ENCODE peak calls at places on chromosome 4, in six cellular contexts. G, B, I, E, T and W are unnamed samples.

GRCh38 chr4:73753215-73753614 is 12.8 kb downstream of the CXCL8 start:
- DNase-seq in G (no peak), B (no peak), I (no peak), E (no peak), T (no peak), W (no peak)

GRCh38 chr4:26520728-26521442 is 30.6 kb upstream of the CCKAR start:
- DNase-seq in G (no peak), B (no peak), I (no peak), E (no peak), T (no peak), W (no peak)

GRCh38 chr4:26061248-26061986 is 147.4 kb downstream of the SMIM20 start:
- DNase-seq in G (peak; percentile 83), B (no peak), I (no peak), E (peak; percentile 6), T (peak; percentile 52), W (peak; percentile 15)

GRCh38 chr4:100340534-100341364 is 150.5 kb upstream of the DDIT4L start:
- DNase-seq in G (no peak), B (no peak), I (no peak), E (no peak), T (no peak), W (no peak)

GRCh38 chr4:113588895-113589668 is 172.5 kb downstream of the CAMK2D start:
- DNase-seq in G (peak; percentile 34), B (no peak), I (no peak), E (no peak), T (no peak), W (no peak)

GRCh38 chr4:138555584-138555983 is 313.4 kb upstream of the SLC7A11 start:
- DNase-seq in G (peak; percentile 72), B (no peak), I (no peak), E (peak; percentile 45), T (no peak), W (peak; percentile 52)

GRCh38 chr4:2287594-2287915 is 25.6 kb upstream of the MXD4 start:
- DNase-seq in G (no peak), B (no peak), I (no peak), E (no peak), T (no peak), W (no peak)

GRCh38 chr4:169484485-169484884 is 127.9 kb downstream of the NEK1 start:
- DNase-seq in G (no peak), B (no peak), I (no peak), E (no peak), T (no peak), W (no peak)

GRCh38 chr4:8146158-8146557 is 12.5 kb downstream of the ABLIM2 start:
- DNase-seq in G (no peak), B (no peak), I (no peak), E (no peak), T (no peak), W (no peak)

GRCh38 chr4:40524642-40525041 is 105.0 kb downstream of the RBM47 start:
- DNase-seq in G (no peak), B (no peak), I (no peak), E (no peak), T (no peak), W (no peak)

GRCh38 chr4:64158648-64159326 is 250.5 kb downstream of the TECRL start:
- DNase-seq in G (peak; percentile 79), B (peak; percentile 36), I (peak; percentile 19), E (peak; percentile 59), T (peak; percentile 28), W (peak; percentile 10)

GRCh38 chr4:66178901-66179300 is 508.6 kb upstream of the EPHA5 start:
- DNase-seq in G (no peak), B (no peak), I (no peak), E (no peak), T (no peak), W (peak; percentile 25)

GRCh38 chr4:101718810-101719209 is 71.7 kb upstream of the BANK1 start:
- DNase-seq in G (no peak), B (no peak), I (no peak), E (no peak), T (no peak), W (no peak)

GRCh38 chr4:116531870-116532269 is 553.5 kb downstream of the TRAM1L1 start:
- DNase-seq in G (peak; percentile 42), B (peak; percentile 89), I (no peak), E (no peak), T (no peak), W (no peak)

GRCh38 chr4:187183351-187183750 is 459.7 kb upstream of the FAT1 start:
- DNase-seq in G (no peak), B (no peak), I (no peak), E (no peak), T (no peak), W (no peak)

GRCh38 chr4:186781032-186781917 is 57.6 kb upstream of the FAT1 start:
- DNase-seq in G (no peak), B (peak; percentile 20), I (no peak), E (peak; percentile 93), T (no peak), W (peak; percentile 45)

DNA sequence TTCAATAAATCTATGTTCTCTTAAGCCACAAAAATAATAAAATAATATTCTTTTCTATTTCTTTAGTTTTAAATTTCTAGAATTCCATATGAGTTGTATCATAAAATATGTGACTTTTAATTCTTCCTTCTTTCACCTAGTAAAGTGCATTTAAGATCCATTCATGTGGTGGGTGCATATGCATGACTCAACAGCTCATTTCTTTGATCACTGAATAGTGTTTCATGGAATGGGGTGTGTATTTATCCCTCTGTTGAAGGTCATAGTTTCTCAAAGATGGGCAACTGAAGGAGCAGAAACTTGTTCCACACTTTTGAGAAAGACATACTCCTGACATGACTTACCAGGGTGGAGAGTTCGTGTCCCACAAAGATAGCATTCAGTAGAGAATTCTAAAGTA is 1230.3 kb upstream of the AGA start:
- DNase-seq in G (no peak), B (no peak), I (no peak), E (no peak), T (no peak), W (no peak)
- TF ChIP-seq MYC in G (no peak), B (no peak), I (no peak), E (no peak), T (no peak), W (no peak)

DNA sequence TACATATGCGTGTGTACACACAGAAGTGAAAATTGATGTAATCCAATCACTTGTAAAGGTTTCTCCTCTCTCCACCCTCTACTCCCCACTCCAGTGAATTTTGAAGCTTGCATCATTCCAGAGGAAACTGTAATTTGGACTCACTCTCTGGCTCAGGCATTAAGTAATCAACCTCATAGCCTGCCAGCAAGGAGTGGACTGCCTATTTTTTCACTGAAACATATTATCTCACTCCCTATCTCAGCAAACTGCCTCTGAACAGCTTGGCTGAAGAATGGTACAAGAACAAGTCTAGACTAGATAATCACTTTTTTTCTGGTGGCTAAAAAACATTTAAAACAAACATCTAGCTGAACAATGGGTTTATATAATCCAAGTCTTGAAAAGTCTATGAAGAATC is 124.2 kb downstream of the C4orf51 start:
- DNase-seq in G (no peak), B (peak; percentile 72), I (no peak), E (peak; percentile 54), T (no peak), W (peak; percentile 11)
- TF ChIP-seq MYC in G (no peak), B (no peak), I (no peak), E (no peak), T (no peak), W (no peak)

GRCh38 chr4:17317526-17317925 is 194.4 kb downstream of the QDPR start:
- DNase-seq in G (no peak), B (no peak), I (no peak), E (no peak), T (no peak), W (no peak)

GRCh38 chr4:17320046-17320445 is 191.8 kb downstream of the QDPR start:
- DNase-seq in G (no peak), B (no peak), I (no peak), E (no peak), T (no peak), W (no peak)

GRCh38 chr4:17316566-17316965 is 195.3 kb downstream of the QDPR start:
- DNase-seq in G (no peak), B (no peak), I (no peak), E (no peak), T (no peak), W (no peak)

GRCh38 chr4:17313194-17313593 is 198.7 kb downstream of the QDPR start:
- DNase-seq in G (no peak), B (peak; percentile 9), I (no peak), E (no peak), T (no peak), W (no peak)

DNA sequence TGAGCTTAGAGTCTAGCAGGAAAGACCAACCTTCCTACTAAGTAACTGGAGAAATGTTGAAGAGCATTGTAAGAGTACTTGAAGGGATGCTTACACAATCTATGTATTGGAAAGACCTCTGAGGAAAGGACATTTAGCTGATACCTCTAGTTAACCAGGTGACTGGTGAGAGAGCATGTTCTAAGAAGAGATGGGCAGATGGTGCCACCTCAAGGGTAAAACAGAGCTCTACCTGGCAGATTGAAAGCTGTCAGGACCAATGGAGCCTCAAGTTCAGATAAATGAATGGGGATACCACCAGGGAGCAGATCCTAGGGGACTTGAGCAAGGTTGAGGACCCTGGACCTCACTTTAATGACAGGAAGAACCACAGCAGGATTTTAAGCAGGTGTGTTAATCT is 196.4 kb downstream of the QDPR start:
- DNase-seq in G (no peak), B (no peak), I (no peak), E (no peak), T (no peak), W (no peak)
- TF ChIP-seq MYC in G (no peak), B (no peak), I (no peak), E (no peak), T (no peak), W (no peak)

DNA sequence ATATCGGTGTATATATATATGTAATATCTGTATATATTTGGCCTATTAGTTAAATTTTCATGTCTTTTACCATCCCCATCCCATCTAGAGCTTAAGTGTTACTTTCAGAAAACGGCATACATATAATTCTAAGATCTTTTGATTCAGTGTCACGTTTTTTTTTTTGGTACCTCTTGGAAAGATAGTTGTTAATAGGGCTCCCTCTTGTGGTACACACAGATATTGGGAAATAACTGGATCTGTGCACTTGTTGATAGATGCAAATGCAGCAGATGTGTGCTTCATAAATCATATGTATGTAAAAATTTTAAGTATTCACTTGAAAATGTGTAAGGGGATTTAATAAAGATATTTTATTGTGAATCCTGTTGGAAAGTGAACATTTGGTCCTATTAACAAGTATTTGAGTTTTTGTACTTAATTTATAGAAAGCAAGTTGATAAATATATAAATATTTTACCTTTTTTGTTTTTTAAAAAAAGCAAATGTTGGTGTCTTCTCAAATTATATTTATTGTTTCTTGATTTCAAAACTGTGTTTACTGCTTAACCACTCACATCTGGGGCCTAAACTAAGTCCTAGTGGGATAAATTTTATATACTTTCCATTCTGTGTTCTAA is 74.7 kb downstream of the PAQR3 start:
- DNase-seq in G (peak; percentile 79), B (peak; percentile 85), I (peak; percentile 44), E (peak; percentile 74), T (peak; percentile 45), W (peak; percentile 76)
- TF ChIP-seq MYC in G (no peak), B (no peak), I (no peak), E (no peak), T (no peak), W (no peak)

DNA sequence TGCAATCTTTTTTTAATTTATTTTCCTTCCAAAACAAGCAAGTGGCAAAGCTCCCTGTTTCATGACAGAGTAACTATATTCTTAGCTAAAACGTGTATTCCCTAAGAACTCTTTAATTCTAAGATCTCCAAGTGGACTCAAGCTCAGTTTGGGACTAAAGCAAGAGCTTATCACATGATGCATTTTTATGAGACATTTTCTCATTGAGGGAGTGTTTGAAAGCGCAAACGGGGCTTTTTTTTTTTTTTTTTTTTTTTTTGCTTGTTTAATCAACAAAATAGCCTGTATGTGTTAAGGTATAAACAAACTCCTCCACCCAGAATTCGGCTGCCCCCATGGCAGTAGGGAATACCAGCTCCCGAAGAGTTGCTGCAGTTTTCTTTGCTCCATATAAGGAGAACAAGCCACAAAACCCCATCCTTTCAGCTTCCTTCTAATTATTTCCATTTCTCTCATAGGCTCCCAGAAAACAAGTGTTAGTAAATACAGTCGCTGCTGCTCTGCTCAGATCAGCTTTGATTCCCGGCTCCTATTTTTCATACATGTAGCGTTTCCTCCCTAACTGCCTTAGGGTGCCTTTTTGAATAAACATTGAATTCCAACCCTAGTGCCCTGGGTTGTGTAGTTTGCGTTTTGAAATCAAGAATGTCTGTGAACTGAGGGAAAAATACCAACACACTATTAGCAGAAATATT is 669 bp upstream of the PPARGC1A start:
- DNase-seq in G (no peak), B (no peak), I (no peak), E (no peak), T (no peak), W (no peak)
- TF ChIP-seq MYC in G (no peak), B (no peak), I (no peak), E (no peak), T (no peak), W (no peak)